ENCODE peak calls at places on chromosomes 6 and 20, in four cellular contexts. One of them, this sample, is unnamed.

GRCh38 chr6:32397252-32397920 is 9.6 kb downstream of the BTNL2 start:
- DNase-seq in ovary: no peak
- DNase-seq in body of pancreas: no peak
- DNase-seq in A549: no peak
- DNase-seq in this sample: no peak

GRCh38 chr6:107202876-107203468 is 87.7 kb upstream of the BEND3 start:
- DNase-seq in ovary: no peak
- DNase-seq in A549: no peak
- DNase-seq in body of pancreas: no peak
- DNase-seq in this sample: no peak

GRCh38 chr6:121597654-121598053 is 162.2 kb downstream of the GJA1 start:
- DNase-seq in ovary: no peak
- DNase-seq in A549: no peak
- DNase-seq in body of pancreas: no peak
- DNase-seq in this sample: no peak

GRCh38 chr6:82909551-82909950 is 156.1 kb downstream of the UBE3D start:
- DNase-seq in A549: no peak
- DNase-seq in ovary: no peak
- DNase-seq in body of pancreas: no peak
- DNase-seq in this sample: no peak

GRCh38 chr20:23265226-23265625 is 85.4 kb upstream of the NXT1 start:
- DNase-seq in body of pancreas: no peak
- DNase-seq in A549: no peak
- DNase-seq in ovary: peak; percentile 62
- DNase-seq in this sample: peak; percentile 80

GRCh38 chr6:44725070-44725469 is 337.6 kb downstream of the CDC5L start:
- DNase-seq in body of pancreas: no peak
- DNase-seq in A549: no peak
- DNase-seq in ovary: no peak
- DNase-seq in this sample: no peak

GRCh38 chr20:8032499-8032898 is 12.9 kb upstream of the TMX4 start:
- DNase-seq in A549: no peak
- DNase-seq in ovary: no peak
- DNase-seq in body of pancreas: no peak
- DNase-seq in this sample: no peak

GRCh38 chr20:58706975-58707681 is 14.5 kb downstream of the NPEPL1 start:
- DNase-seq in ovary: peak; percentile 14
- DNase-seq in A549: no peak
- DNase-seq in body of pancreas: peak; percentile 9
- DNase-seq in this sample: peak; percentile 60

GRCh38 chr20:19073584-19074198 is 138.8 kb upstream of the SLC24A3 start:
- DNase-seq in A549: no peak
- DNase-seq in body of pancreas: no peak
- DNase-seq in ovary: no peak
- DNase-seq in this sample: peak; percentile 13

GRCh38 chr20:54573838-54574237 is 98.4 kb downstream of the DOK5 start:
- DNase-seq in A549: no peak
- DNase-seq in body of pancreas: no peak
- DNase-seq in ovary: no peak
- DNase-seq in this sample: no peak

GRCh38 chr20:25389858-25390537 is 637 bp downstream of the ABHD12 start:
- DNase-seq in ovary: peak; percentile 74
- DNase-seq in A549: no peak
- DNase-seq in body of pancreas: peak; percentile 50
- DNase-seq in this sample: peak; percentile 22

GRCh38 chr6:53180678-53181077 is 32.0 kb upstream of the GCM1 start:
- DNase-seq in A549: no peak
- DNase-seq in ovary: no peak
- DNase-seq in body of pancreas: no peak
- DNase-seq in this sample: no peak

GRCh38 chr6:53174996-53175395 is 26.4 kb upstream of the GCM1 start:
- DNase-seq in ovary: no peak
- DNase-seq in body of pancreas: peak; percentile 21
- DNase-seq in A549: no peak
- DNase-seq in this sample: no peak

GRCh38 chr6:53179961-53180651 is 31.5 kb upstream of the GCM1 start:
- DNase-seq in ovary: no peak
- DNase-seq in body of pancreas: peak; percentile 74
- DNase-seq in A549: no peak
- DNase-seq in this sample: peak; percentile 21

DNA sequence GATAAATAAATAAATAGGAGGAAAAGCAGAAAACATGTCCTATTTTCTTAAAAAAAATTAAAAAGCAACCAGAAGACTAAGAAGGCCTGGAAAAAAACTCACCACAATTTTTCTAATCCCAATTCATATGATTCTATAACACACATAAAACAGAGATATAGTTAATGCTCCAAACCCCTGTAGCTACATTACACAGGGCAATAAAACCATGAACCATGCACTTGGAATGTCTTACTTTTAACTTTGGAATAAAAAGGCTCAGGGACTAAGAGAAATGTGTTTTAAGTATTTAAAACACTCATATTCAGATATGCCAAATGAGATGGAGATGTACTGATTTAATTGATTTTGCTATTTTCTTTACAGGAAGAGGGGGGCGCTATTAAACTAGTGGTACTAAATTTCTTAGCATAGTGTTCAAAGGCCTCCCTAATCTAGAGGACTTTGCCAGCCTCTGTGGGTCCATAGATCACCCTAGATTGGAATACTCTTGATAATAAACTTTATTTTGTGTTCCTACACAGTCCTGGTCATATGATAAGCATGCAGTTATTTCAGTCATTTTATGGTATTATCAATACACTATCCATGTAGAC is 30.3 kb upstream of the GCM1 start:
- DNase-seq in body of pancreas: no peak
- DNase-seq in A549: no peak
- DNase-seq in ovary: no peak
- DNase-seq in this sample: no peak
- TF ChIP-seq CTCF in body of pancreas: no peak
- TF ChIP-seq CTCF in A549: no peak
- TF ChIP-seq CTCF in ovary: no peak
- TF ChIP-seq CTCF in this sample: no peak

GRCh38 chr6:225121-225721 is 67.1 kb upstream of the DUSP22 start:
- DNase-seq in ovary: no peak
- DNase-seq in body of pancreas: no peak
- DNase-seq in A549: no peak
- DNase-seq in this sample: peak; percentile 58
- TF ChIP-seq POLR2A in ovary: no peak
- TF ChIP-seq POLR2A in body of pancreas: no peak
- TF ChIP-seq POLR2A in A549: no peak
- TF ChIP-seq POLR2A in this sample: no peak

GRCh38 chr6:113416166-113416565 is 441.0 kb upstream of the MARCKS start:
- DNase-seq in A549: no peak
- DNase-seq in ovary: no peak
- DNase-seq in body of pancreas: no peak
- DNase-seq in this sample: no peak

GRCh38 chr6:113414511-113414910 is 442.6 kb upstream of the MARCKS start:
- DNase-seq in A549: peak; percentile 69
- DNase-seq in body of pancreas: peak; percentile 69
- DNase-seq in ovary: peak; percentile 34
- DNase-seq in this sample: no peak

GRCh38 chr6:113411006-113411405 is 446.1 kb upstream of the MARCKS start:
- DNase-seq in ovary: no peak
- DNase-seq in body of pancreas: no peak
- DNase-seq in A549: peak; percentile 51
- DNase-seq in this sample: no peak

DNA sequence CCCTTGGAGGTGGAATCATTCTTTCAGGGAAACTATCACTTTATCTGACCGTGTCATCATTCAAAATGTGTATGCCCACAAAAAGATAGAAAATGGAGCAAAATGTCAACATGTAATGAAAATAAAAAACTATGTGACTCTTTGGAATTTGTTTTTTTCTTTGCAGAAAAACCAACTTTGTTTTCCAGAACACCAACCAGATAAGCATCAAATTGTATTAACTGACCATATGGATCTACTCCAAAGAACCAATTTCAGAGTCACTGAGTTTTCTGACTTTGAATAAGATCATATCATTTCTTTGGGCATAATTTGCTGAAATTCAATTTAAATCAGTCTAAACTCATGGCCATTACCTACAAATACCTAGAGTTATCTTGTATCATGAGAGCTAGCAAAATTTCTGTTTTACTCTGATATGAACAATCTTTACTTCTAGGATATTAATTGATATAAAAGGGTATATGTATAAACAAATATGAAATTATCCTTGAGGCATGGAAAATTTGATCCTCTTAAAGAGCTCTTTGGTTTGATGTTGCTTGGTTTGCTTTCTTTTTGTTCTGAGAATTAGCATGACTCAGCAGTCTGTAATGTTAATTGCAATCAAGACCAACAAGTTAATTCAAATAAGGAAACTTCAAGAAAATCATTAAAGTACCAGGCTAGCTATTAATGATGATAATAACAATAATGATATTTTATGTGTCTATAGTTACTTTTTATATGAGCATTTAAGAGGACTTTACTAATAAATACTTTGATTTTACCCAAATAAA is 444.4 kb upstream of the MARCKS start:
- DNase-seq in body of pancreas: no peak
- DNase-seq in ovary: no peak
- DNase-seq in A549: no peak
- DNase-seq in this sample: no peak
- H3K4me3 ChIP-seq in body of pancreas: no peak overlapping the region
- H3K4me3 ChIP-seq in ovary: no peak overlapping the region
- H3K4me3 ChIP-seq in A549: no peak overlapping the region
- H3K4me3 ChIP-seq in this sample: no peak overlapping the region

GRCh38 chr6:117906905-117907599 is at the start of gene SLC35F1:
- DNase-seq in ovary: peak; percentile 40
- DNase-seq in body of pancreas: peak; percentile 44
- DNase-seq in A549: peak; percentile 6
- DNase-seq in this sample: no peak
- TF ChIP-seq CTCF in ovary: no peak
- TF ChIP-seq CTCF in body of pancreas: peak; percentile 45
- TF ChIP-seq CTCF in A549: peak; percentile 52
- TF ChIP-seq CTCF in this sample: no peak

GRCh38 chr6:89483111-89483720 is 50.3 kb downstream of the ANKRD6 start:
- DNase-seq in body of pancreas: peak; percentile 19
- DNase-seq in ovary: peak; percentile 57
- DNase-seq in A549: no peak
- DNase-seq in this sample: no peak
- TF ChIP-seq POLR2A in body of pancreas: no peak
- TF ChIP-seq POLR2A in ovary: no peak
- TF ChIP-seq POLR2A in A549: no peak
- TF ChIP-seq POLR2A in this sample: no peak

DNA sequence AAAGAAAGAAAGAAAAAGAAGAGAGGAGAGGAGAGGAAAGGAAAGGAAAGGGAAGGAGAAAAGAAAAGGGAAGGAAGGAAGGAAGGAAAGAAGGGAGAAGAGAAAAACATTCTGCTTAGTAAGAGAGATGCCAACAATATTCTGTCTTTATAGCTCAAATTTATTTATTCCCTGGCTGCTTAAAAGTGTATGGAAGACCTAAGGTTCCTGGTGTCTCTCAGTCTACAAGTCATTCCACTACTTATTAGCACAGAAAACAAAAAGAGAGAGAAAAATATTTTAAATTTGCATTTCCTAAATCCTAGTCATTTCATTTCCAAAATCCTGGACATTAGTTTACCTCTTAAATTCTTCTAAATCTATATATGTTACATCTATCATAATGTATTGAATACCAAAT is 53.6 kb upstream of the GJE1 start:
- DNase-seq in A549: no peak
- DNase-seq in body of pancreas: no peak
- DNase-seq in ovary: no peak
- DNase-seq in this sample: no peak
- H3K4me3 ChIP-seq in A549: no peak overlapping the region
- H3K4me3 ChIP-seq in body of pancreas: no peak overlapping the region
- H3K4me3 ChIP-seq in ovary: no peak overlapping the region
- H3K4me3 ChIP-seq in this sample: no peak overlapping the region